ENCODE peak calls at places on chromosomes 4 and X, in six cellular contexts. One of them, this sample, is unnamed. For H3K4me1, the result is how much of the 10 kb centered on the place peaks cover.

GRCh38 chrX:41491267-41492004 is 44.3 kb downstream of the NYX start:
- DNase-seq in K562: no peak
- DNase-seq in adrenal gland: no peak
- DNase-seq in transverse colon: no peak
- DNase-seq in naive thymus-derived CD4-positive, alpha-beta T cell: no peak
- DNase-seq in thoracic aorta: no peak
- DNase-seq in this sample: no peak

GRCh38 chrX:131366387-131366786 is 77.3 kb upstream of the IGSF1 start:
- DNase-seq in adrenal gland: no peak
- DNase-seq in naive thymus-derived CD4-positive, alpha-beta T cell: no peak
- DNase-seq in transverse colon: no peak
- DNase-seq in thoracic aorta: no peak
- DNase-seq in K562: no peak
- DNase-seq in this sample: no peak

GRCh38 chrX:17563515-17563914 is 173.8 kb upstream of the SCML1 start:
- DNase-seq in transverse colon: no peak
- DNase-seq in naive thymus-derived CD4-positive, alpha-beta T cell: no peak
- DNase-seq in thoracic aorta: no peak
- DNase-seq in adrenal gland: no peak
- DNase-seq in K562: no peak
- DNase-seq in this sample: no peak

GRCh38 chrX:149830192-149830873 is 48.6 kb downstream of the MAGEA9 start:
- DNase-seq in naive thymus-derived CD4-positive, alpha-beta T cell: no peak
- DNase-seq in K562: no peak
- DNase-seq in adrenal gland: no peak
- DNase-seq in thoracic aorta: no peak
- DNase-seq in transverse colon: no peak
- DNase-seq in this sample: no peak

GRCh38 chrX:129697204-129697829 is 41.5 kb upstream of the XPNPEP2 start:
- DNase-seq in thoracic aorta: no peak
- DNase-seq in naive thymus-derived CD4-positive, alpha-beta T cell: no peak
- DNase-seq in transverse colon: no peak
- DNase-seq in K562: no peak
- DNase-seq in adrenal gland: no peak
- DNase-seq in this sample: no peak

GRCh38 chrX:55008571-55009358 is 8.6 kb downstream of the APEX2 start:
- DNase-seq in K562: no peak
- DNase-seq in transverse colon: no peak
- DNase-seq in adrenal gland: no peak
- DNase-seq in naive thymus-derived CD4-positive, alpha-beta T cell: no peak
- DNase-seq in thoracic aorta: no peak
- DNase-seq in this sample: no peak

GRCh38 chr4:122666527-122667245 is 45.8 kb upstream of the IL21 start:
- DNase-seq in transverse colon: no peak
- DNase-seq in K562: no peak
- DNase-seq in thoracic aorta: no peak
- DNase-seq in naive thymus-derived CD4-positive, alpha-beta T cell: no peak
- DNase-seq in adrenal gland: no peak
- DNase-seq in this sample: no peak

GRCh38 chr4:93791570-93792195 is 36.9 kb upstream of the ATOH1 start:
- DNase-seq in transverse colon: peak
- DNase-seq in naive thymus-derived CD4-positive, alpha-beta T cell: no peak
- DNase-seq in K562: peak
- DNase-seq in thoracic aorta: no peak
- DNase-seq in adrenal gland: peak
- DNase-seq in this sample: peak

GRCh38 chr4:16684083-16684482 is 214.4 kb downstream of the LDB2 start:
- DNase-seq in transverse colon: no peak
- DNase-seq in thoracic aorta: no peak
- DNase-seq in K562: no peak
- DNase-seq in naive thymus-derived CD4-positive, alpha-beta T cell: no peak
- DNase-seq in adrenal gland: no peak
- DNase-seq in this sample: no peak

GRCh38 chr4:16687011-16687410 is 211.4 kb downstream of the LDB2 start:
- DNase-seq in transverse colon: no peak
- DNase-seq in thoracic aorta: no peak
- DNase-seq in adrenal gland: no peak
- DNase-seq in naive thymus-derived CD4-positive, alpha-beta T cell: no peak
- DNase-seq in K562: no peak
- DNase-seq in this sample: no peak

GRCh38 chr4:16686195-16686594 is 212.2 kb downstream of the LDB2 start:
- DNase-seq in adrenal gland: no peak
- DNase-seq in transverse colon: no peak
- DNase-seq in thoracic aorta: no peak
- DNase-seq in naive thymus-derived CD4-positive, alpha-beta T cell: no peak
- DNase-seq in K562: no peak
- DNase-seq in this sample: no peak

GRCh38 chr4:16685536-16685935 is 212.9 kb downstream of the LDB2 start:
- DNase-seq in transverse colon: no peak
- DNase-seq in K562: no peak
- DNase-seq in naive thymus-derived CD4-positive, alpha-beta T cell: no peak
- DNase-seq in thoracic aorta: no peak
- DNase-seq in adrenal gland: no peak
- DNase-seq in this sample: no peak

DNA sequence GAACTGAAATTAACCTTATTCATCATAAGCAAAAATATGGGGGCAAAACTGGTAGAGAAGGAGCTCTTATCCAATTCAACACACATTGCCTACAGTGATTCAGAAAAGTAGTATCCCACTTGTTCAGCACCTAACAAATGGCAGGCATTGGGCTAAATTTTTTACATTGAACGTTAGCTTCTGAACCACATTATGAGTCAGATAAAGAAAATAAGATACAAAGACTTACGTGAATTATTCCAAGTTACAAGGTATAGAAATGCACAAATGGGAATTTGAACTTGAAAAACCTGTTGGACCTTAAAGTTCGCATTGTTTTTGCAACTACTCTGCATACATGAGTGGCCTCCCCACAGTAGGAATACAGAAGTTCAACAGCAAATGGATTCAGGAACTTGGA is 210.6 kb downstream of the LDB2 start:
- DNase-seq in naive thymus-derived CD4-positive, alpha-beta T cell: no peak
- DNase-seq in transverse colon: no peak
- DNase-seq in thoracic aorta: no peak
- DNase-seq in K562: no peak
- DNase-seq in adrenal gland: no peak
- DNase-seq in this sample: no peak
- H3K4me1 ChIP-seq in naive thymus-derived CD4-positive, alpha-beta T cell: under half
- H3K4me1 ChIP-seq in transverse colon: under half
- H3K4me1 ChIP-seq in thoracic aorta: under half
- H3K4me1 ChIP-seq in K562: under half
- H3K4me1 ChIP-seq in adrenal gland: under half
- H3K4me1 ChIP-seq in this sample: under half

GRCh38 chr4:73612032-73612431 is 8.2 kb downstream of the RASSF6 start:
- DNase-seq in thoracic aorta: no peak
- DNase-seq in adrenal gland: no peak
- DNase-seq in naive thymus-derived CD4-positive, alpha-beta T cell: no peak
- DNase-seq in K562: no peak
- DNase-seq in transverse colon: no peak
- DNase-seq in this sample: no peak
- H3K4me1 ChIP-seq in thoracic aorta: under half
- H3K4me1 ChIP-seq in adrenal gland: under half
- H3K4me1 ChIP-seq in naive thymus-derived CD4-positive, alpha-beta T cell: under half
- H3K4me1 ChIP-seq in K562: under half
- H3K4me1 ChIP-seq in transverse colon: under half
- H3K4me1 ChIP-seq in this sample: under half

GRCh38 chrX:112735147-112735546 is 55.4 kb upstream of the LHFPL1 start:
- DNase-seq in transverse colon: no peak
- DNase-seq in thoracic aorta: no peak
- DNase-seq in K562: no peak
- DNase-seq in adrenal gland: no peak
- DNase-seq in naive thymus-derived CD4-positive, alpha-beta T cell: no peak
- DNase-seq in this sample: no peak
- H3K4me1 ChIP-seq in transverse colon: under half
- H3K4me1 ChIP-seq in thoracic aorta: under half
- H3K4me1 ChIP-seq in K562: under half
- H3K4me1 ChIP-seq in adrenal gland: under half
- H3K4me1 ChIP-seq in naive thymus-derived CD4-positive, alpha-beta T cell: under half
- H3K4me1 ChIP-seq in this sample: under half

GRCh38 chr4:75514949-75515612 is 808 bp downstream of the THAP6 start:
- DNase-seq in adrenal gland: no peak
- DNase-seq in transverse colon: no peak
- DNase-seq in K562: no peak
- DNase-seq in naive thymus-derived CD4-positive, alpha-beta T cell: no peak
- DNase-seq in thoracic aorta: no peak
- DNase-seq in this sample: no peak

GRCh38 chr4:75514131-75514948 is at the start of the genes RCHY1 and THAP6:
- DNase-seq in K562: peak
- DNase-seq in adrenal gland: peak
- DNase-seq in naive thymus-derived CD4-positive, alpha-beta T cell: peak
- DNase-seq in thoracic aorta: peak
- DNase-seq in transverse colon: peak
- DNase-seq in this sample: peak

GRCh38 chr4:75513529-75514130 is 573 bp downstream of the RCHY1 start:
- DNase-seq in naive thymus-derived CD4-positive, alpha-beta T cell: no peak
- DNase-seq in adrenal gland: no peak
- DNase-seq in transverse colon: no peak
- DNase-seq in thoracic aorta: no peak
- DNase-seq in K562: no peak
- DNase-seq in this sample: peak

GRCh38 chr4:75512336-75513211 is 1.6 kb downstream of the RCHY1 start:
- DNase-seq in K562: peak
- DNase-seq in naive thymus-derived CD4-positive, alpha-beta T cell: no peak
- DNase-seq in transverse colon: no peak
- DNase-seq in adrenal gland: no peak
- DNase-seq in thoracic aorta: no peak
- DNase-seq in this sample: no peak

DNA sequence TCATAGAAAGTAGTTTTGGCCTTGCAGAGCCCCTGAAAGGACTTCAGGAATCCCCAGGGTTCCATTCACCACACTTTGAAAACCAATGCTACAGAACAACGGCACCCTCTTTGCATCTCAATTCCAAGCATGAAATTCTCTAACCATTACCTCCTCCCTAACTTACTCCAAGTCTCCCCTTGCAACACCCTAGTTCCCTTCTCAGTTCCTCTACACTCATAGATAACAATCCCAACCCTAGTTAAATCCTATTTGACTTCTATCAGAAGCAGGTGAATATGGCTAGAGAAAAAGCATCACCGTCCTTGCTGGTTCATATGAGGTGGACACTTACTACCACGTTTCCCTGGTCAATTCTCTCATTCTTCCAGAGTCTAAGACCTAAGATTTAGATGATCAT is 2.4 kb downstream of the RCHY1 start:
- DNase-seq in thoracic aorta: no peak
- DNase-seq in K562: no peak
- DNase-seq in transverse colon: no peak
- DNase-seq in adrenal gland: no peak
- DNase-seq in naive thymus-derived CD4-positive, alpha-beta T cell: no peak
- DNase-seq in this sample: no peak
- H3K4me1 ChIP-seq in thoracic aorta: under half
- H3K4me1 ChIP-seq in K562: under half
- H3K4me1 ChIP-seq in transverse colon: half or more
- H3K4me1 ChIP-seq in adrenal gland: half or more
- H3K4me1 ChIP-seq in naive thymus-derived CD4-positive, alpha-beta T cell: under half
- H3K4me1 ChIP-seq in this sample: half or more

GRCh38 chr4:186691396-186691795 is 32.3 kb downstream of the FAT1 start:
- DNase-seq in thoracic aorta: no peak
- DNase-seq in adrenal gland: no peak
- DNase-seq in naive thymus-derived CD4-positive, alpha-beta T cell: no peak
- DNase-seq in K562: no peak
- DNase-seq in transverse colon: no peak
- DNase-seq in this sample: no peak
- H3K4me1 ChIP-seq in thoracic aorta: under half
- H3K4me1 ChIP-seq in adrenal gland: under half
- H3K4me1 ChIP-seq in naive thymus-derived CD4-positive, alpha-beta T cell: under half
- H3K4me1 ChIP-seq in K562: under half
- H3K4me1 ChIP-seq in transverse colon: under half
- H3K4me1 ChIP-seq in this sample: under half

GRCh38 chr4:23878912-23879732 is 10.7 kb downstream of the PPARGC1A start:
- DNase-seq in adrenal gland: no peak
- DNase-seq in naive thymus-derived CD4-positive, alpha-beta T cell: no peak
- DNase-seq in K562: no peak
- DNase-seq in thoracic aorta: no peak
- DNase-seq in transverse colon: no peak
- DNase-seq in this sample: no peak
- H3K4me1 ChIP-seq in adrenal gland: under half
- H3K4me1 ChIP-seq in naive thymus-derived CD4-positive, alpha-beta T cell: under half
- H3K4me1 ChIP-seq in K562: under half
- H3K4me1 ChIP-seq in thoracic aorta: under half
- H3K4me1 ChIP-seq in transverse colon: half or more
- H3K4me1 ChIP-seq in this sample: under half

GRCh38 chr4:16048639-16049448 is 35.0 kb downstream of the PROM1 start:
- DNase-seq in K562: no peak
- DNase-seq in adrenal gland: no peak
- DNase-seq in naive thymus-derived CD4-positive, alpha-beta T cell: no peak
- DNase-seq in transverse colon: no peak
- DNase-seq in thoracic aorta: no peak
- DNase-seq in this sample: no peak
- H3K4me1 ChIP-seq in K562: under half
- H3K4me1 ChIP-seq in adrenal gland: under half
- H3K4me1 ChIP-seq in naive thymus-derived CD4-positive, alpha-beta T cell: under half
- H3K4me1 ChIP-seq in transverse colon: under half
- H3K4me1 ChIP-seq in thoracic aorta: under half
- H3K4me1 ChIP-seq in this sample: under half

GRCh38 chrX:133307094-133307493 is 88.9 kb upstream of the TFDP3 start:
- DNase-seq in K562: no peak
- DNase-seq in thoracic aorta: no peak
- DNase-seq in adrenal gland: no peak
- DNase-seq in naive thymus-derived CD4-positive, alpha-beta T cell: no peak
- DNase-seq in transverse colon: no peak
- DNase-seq in this sample: no peak
- H3K4me1 ChIP-seq in K562: under half
- H3K4me1 ChIP-seq in thoracic aorta: under half
- H3K4me1 ChIP-seq in adrenal gland: under half
- H3K4me1 ChIP-seq in naive thymus-derived CD4-positive, alpha-beta T cell: under half
- H3K4me1 ChIP-seq in transverse colon: under half
- H3K4me1 ChIP-seq in this sample: under half

GRCh38 chr4:112290341-112290740 is 4.6 kb upstream of the TIFA start:
- DNase-seq in K562: no peak
- DNase-seq in transverse colon: no peak
- DNase-seq in naive thymus-derived CD4-positive, alpha-beta T cell: no peak
- DNase-seq in adrenal gland: no peak
- DNase-seq in thoracic aorta: no peak
- DNase-seq in this sample: no peak
- H3K4me1 ChIP-seq in K562: under half
- H3K4me1 ChIP-seq in transverse colon: under half
- H3K4me1 ChIP-seq in naive thymus-derived CD4-positive, alpha-beta T cell: under half
- H3K4me1 ChIP-seq in adrenal gland: under half
- H3K4me1 ChIP-seq in thoracic aorta: under half
- H3K4me1 ChIP-seq in this sample: under half

DNA sequence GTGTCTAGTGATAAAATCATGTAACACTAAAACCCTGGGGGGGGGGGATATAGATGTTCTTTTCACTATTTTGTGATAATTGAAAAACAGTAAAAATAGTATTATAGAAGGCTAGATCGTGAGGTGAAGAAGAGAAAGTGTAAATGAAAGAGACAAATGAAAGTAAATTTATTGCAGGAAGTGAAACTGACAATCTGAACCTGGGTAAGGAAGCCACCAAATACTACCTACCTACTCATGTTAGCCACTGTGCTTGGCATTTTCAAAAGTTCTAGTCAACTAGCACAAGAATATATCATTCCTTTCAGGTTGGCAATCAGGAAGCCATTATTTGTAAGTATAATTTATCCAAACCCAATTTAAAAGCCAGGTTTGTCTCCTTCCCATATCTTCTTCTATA is 1366.1 kb downstream of the FAM133A start:
- DNase-seq in adrenal gland: no peak
- DNase-seq in thoracic aorta: no peak
- DNase-seq in transverse colon: no peak
- DNase-seq in K562: no peak
- DNase-seq in naive thymus-derived CD4-positive, alpha-beta T cell: no peak
- DNase-seq in this sample: no peak
- H3K4me1 ChIP-seq in adrenal gland: under half
- H3K4me1 ChIP-seq in thoracic aorta: under half
- H3K4me1 ChIP-seq in transverse colon: under half
- H3K4me1 ChIP-seq in K562: under half
- H3K4me1 ChIP-seq in naive thymus-derived CD4-positive, alpha-beta T cell: under half
- H3K4me1 ChIP-seq in this sample: under half